ENCODE peak calls at places on chromosomes 1 and 21, in four cellular contexts. E is tibial artery; W is CD4-positive, CD25-positive, alpha-beta regulatory T cell; A is sigmoid colon. P is an unnamed sample. For H3K4me1 and H3K27me3, the result is how much of the 10 kb centered on the place peaks cover.

GRCh38 chr1:53278294-53278693 is 40.0 kb upstream of the MAGOH start:
- DNase-seq in A (peak), W (peak), E (peak), P (peak)

GRCh38 chr21:42102946-42103345 is 31.8 kb downstream of the UMODL1 start:
- DNase-seq in A (no peak), E (no peak), W (no peak), P (no peak)

GRCh38 chr1:25182629-25183028 is 49.7 kb downstream of the SYF2 start:
- DNase-seq in E (no peak), A (no peak), W (no peak), P (no peak)

GRCh38 chr1:30758785-30759380 is 1.3 kb upstream of the LAPTM5 start:
- DNase-seq in A (no peak), W (peak), E (no peak), P (no peak)

GRCh38 chr1:161198877-161199431 is at the start of gene ADAMTS4:
- DNase-seq in W (no peak), A (peak), E (peak), P (no peak)

GRCh38 chr1:203268901-203269653 is 36.2 kb upstream of the BTG2 start:
- DNase-seq in A (no peak), E (peak), W (peak), P (no peak)

GRCh38 chr1:160136121-160136925 is 15.1 kb upstream of the ATP1A4 start:
- DNase-seq in A (no peak), W (no peak), E (no peak), P (no peak)

GRCh38 chr1:9198538-9199361 is 35.8 kb upstream of the H6PD start:
- DNase-seq in A (no peak), W (no peak), E (peak), P (no peak)

GRCh38 chr1:153627797-153628626 is at the start of gene S100A1:
- DNase-seq in W (no peak), E (peak), A (peak), P (no peak)

GRCh38 chr1:243267346-243268283 is 11.8 kb downstream of the SDCCAG8 start:
- DNase-seq in W (no peak), E (no peak), A (no peak), P (peak)

GRCh38 chr1:20528221-20528620 is 20.3 kb upstream of the MUL1 start:
- DNase-seq in W (no peak), A (no peak), E (no peak), P (no peak)

GRCh38 chr1:234656070-234656875 is 46.3 kb upstream of the IRF2BP2 start:
- DNase-seq in A (no peak), W (no peak), E (no peak), P (no peak)

GRCh38 chr1:79811173-79811572 is 804.6 kb upstream of the ADGRL4 start:
- DNase-seq in W (no peak), A (no peak), E (no peak), P (no peak)

GRCh38 chr1:196877964-196878363 is 9.9 kb upstream of the CFHR4 start:
- DNase-seq in A (no peak), W (no peak), E (no peak), P (no peak)

GRCh38 chr1:35660581-35661473 is 19.5 kb upstream of the PSMB2 start:
- DNase-seq in W (no peak), E (peak), A (no peak), P (no peak)

GRCh38 chr1:25544819-25545218 is 1.4 kb downstream of the LDLRAP1 start:
- DNase-seq in A (no peak), W (no peak), E (peak), P (peak)

GRCh38 chr1:160888926-160889325 is 3.9 kb upstream of the ITLN1 start:
- DNase-seq in W (no peak), E (no peak), A (no peak), P (no peak)

GRCh38 chr21:39656209-39656608 is 43.5 kb downstream of the B3GALT5 start:
- DNase-seq in E (no peak), A (no peak), W (no peak), P (no peak)

GRCh38 chr1:119451158-119451557 is 36.2 kb downstream of the HSD3B2 start:
- DNase-seq in W (no peak), A (no peak), E (no peak), P (no peak)

GRCh38 chr1:6071219-6071618 is 25.5 kb downstream of the KCNAB2 start:
- DNase-seq in E (no peak), W (no peak), A (no peak), P (no peak)
- H3K4me1 ChIP-seq in E (under half), W (under half), A (under half), P (under half)

GRCh38 chr1:164563821-164564251 is 4.9 kb downstream of the PBX1 start:
- DNase-seq in W (no peak), A (no peak), E (no peak), P (no peak)
- H3K4me3 ChIP-seq in W (no peak), A (peak), E (peak), P (peak)

GRCh38 chr1:34529935-34530859 is 224.7 kb upstream of the GJB5 start:
- DNase-seq in E (no peak), A (no peak), W (no peak), P (no peak)
- H3K27me3 ChIP-seq in E (under half), A (under half), W (under half), P (under half)

DNA sequence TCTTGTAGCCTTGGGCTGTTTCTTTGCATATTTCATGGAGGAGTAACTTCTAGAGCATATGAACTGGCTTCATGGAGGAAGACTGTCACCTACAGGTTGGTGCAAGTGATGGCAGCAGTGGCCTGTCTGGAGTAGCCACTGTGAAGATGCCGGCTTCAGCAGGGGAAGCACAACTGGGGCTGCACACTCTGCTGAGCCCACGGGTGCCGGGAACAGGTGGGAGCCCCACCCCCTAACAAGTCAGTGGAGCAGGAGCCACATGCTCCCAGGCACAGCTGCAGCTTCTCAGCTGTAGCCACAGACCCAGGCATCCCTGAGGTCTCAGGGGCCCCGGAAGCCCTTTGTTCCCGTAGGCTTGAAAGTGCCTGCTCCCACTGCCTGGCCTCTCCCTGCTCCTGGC is 43.2 kb upstream of the C1orf185 start:
- DNase-seq in A (no peak), E (no peak), W (peak), P (no peak)
- H3K4me1 ChIP-seq in A (under half), E (under half), W (under half), P (under half)

GRCh38 chr1:231729541-231729940 is 103.0 kb downstream of the DISC1 start:
- DNase-seq in W (no peak), A (no peak), E (no peak), P (no peak)

GRCh38 chr1:231724876-231725647 is 98.5 kb downstream of the DISC1 start:
- DNase-seq in W (peak), A (no peak), E (no peak), P (peak)

GRCh38 chr1:231723146-231723545 is 96.6 kb downstream of the DISC1 start:
- DNase-seq in W (no peak), E (no peak), A (no peak), P (no peak)

GRCh38 chr1:231724041-231724440 is 97.5 kb downstream of the DISC1 start:
- DNase-seq in E (no peak), W (no peak), A (no peak), P (no peak)

DNA sequence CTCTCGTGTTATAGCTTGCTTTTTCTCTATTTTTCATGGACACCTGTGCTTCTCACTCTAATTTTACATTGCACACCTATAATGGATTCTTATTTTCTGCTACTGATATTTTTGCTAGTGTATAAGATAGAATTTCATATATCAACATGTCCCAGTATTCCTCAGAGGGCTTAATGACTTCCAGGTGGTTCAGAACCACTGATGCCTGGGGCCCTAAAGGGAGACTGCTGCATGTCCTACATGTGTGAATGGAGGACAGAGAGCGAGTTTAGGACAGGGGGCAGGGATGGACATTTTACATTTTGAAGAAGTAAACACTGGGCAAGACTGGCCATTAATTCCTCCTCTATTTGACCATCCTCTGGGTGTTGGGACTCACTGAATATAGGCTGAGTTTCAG is 100.6 kb downstream of the DISC1 start:
- DNase-seq in A (no peak), W (no peak), E (no peak), P (no peak)
- H3K4me3 ChIP-seq in A (no peak), W (no peak), E (no peak), P (no peak)

DNA sequence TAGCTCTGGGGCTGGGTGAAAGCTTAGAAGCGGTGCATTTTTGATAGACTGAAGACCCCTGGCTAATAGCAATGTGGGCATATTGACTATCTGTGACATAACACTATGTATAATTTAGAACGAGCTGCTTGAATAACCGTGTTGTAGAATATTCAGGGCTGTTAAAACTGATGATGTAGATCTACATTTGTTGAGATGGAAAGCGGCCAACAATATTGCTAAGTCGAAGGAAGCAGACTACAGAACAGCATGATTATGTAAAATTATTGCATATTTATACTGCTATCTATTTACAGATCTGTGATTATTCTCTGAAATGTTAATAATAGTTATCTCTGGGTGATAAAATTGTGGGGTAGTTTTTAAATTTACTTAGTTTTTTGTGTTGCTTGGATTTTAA is 41.1 kb upstream of the BCL10 start:
- DNase-seq in E (no peak), A (no peak), W (no peak), P (no peak)
- H3K27me3 ChIP-seq in E (under half), A (under half), W (under half), P (under half)

DNA sequence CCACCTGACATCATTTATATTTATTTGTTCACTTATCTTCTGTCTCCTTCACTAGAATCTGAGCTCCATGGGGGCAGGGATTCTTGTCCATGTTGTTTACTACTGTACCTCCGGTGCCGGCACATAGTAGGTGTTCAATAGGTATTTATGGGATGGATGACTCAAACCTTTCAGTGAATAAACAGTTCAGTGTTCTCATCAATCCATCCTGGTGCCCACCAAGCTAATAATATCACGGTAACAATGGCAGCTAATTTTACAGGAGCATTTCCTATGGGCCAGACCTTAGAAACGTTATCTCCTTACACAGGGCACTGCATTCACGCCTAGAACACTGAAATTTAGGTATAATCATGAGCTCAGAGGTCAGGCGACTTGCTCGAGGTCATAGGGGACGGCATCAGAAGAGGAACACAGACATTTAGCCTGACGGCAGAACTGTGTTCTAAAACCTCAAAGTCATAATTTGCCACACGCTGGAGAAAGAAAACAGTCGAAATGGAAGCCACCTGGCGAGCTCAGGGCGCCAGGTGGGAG is 1.3 kb upstream of the DRAXIN start:
- DNase-seq in E (no peak), A (no peak), W (no peak), P (no peak)
- H3K4me1 ChIP-seq in E (under half), A (under half), W (under half), P (under half)